ENCODE peak calls at places on chromosomes 7 and 10, in five cellular contexts. Z is effector memory CD4-positive, alpha-beta T cell; B is IMR-90; U is sigmoid colon; W is GM23248. O is an unnamed sample. For H3K9me3, the result is how much of the 10 kb centered on the place peaks cover.

GRCh38 chr10:67788028-67788886 is 49.7 kb downstream of the DNAJC12 start:
- DNase-seq in W (peak), B (no peak), Z (peak), U (no peak), O (peak)

GRCh38 chr10:89793649-89794254 is 92.4 kb downstream of the KIF20B start:
- DNase-seq in Z (peak), U (no peak), B (peak), W (peak), O (no peak)

GRCh38 chr7:130734525-130735272 is 692 bp upstream of the KLF14 start:
- DNase-seq in B (peak), Z (no peak), W (no peak), U (no peak), O (no peak)

GRCh38 chr10:776772-777171 is 87.3 kb upstream of the DIP2C start:
- DNase-seq in U (no peak), B (no peak), Z (no peak), W (no peak), O (peak)

GRCh38 chr7:94969434-94970084 is 62.2 kb downstream of the PPP1R9A start:
- DNase-seq in W (no peak), Z (no peak), U (no peak), B (no peak), O (no peak)

GRCh38 chr7:67398916-67399315 is 402.3 kb downstream of the TYW1 start:
- DNase-seq in W (no peak), U (no peak), Z (no peak), B (no peak), O (no peak)

GRCh38 chr7:10724449-10724848 is 249.2 kb upstream of the PHF14 start:
- DNase-seq in W (no peak), B (no peak), U (no peak), Z (no peak), O (no peak)

GRCh38 chr7:2781636-2782035 is 62.5 kb downstream of the GNA12 start:
- DNase-seq in U (no peak), W (no peak), Z (no peak), B (peak), O (no peak)

GRCh38 chr10:99457808-99458207 is 27.4 kb upstream of the GOT1 start:
- DNase-seq in B (peak), W (peak), Z (no peak), U (no peak), O (no peak)

GRCh38 chr7:134421998-134422397 is 36.9 kb downstream of the AKR1B1 start:
- DNase-seq in Z (no peak), W (peak), B (no peak), U (no peak), O (no peak)

GRCh38 chr10:109987413-109987812 is 20.4 kb upstream of the ADD3 start:
- DNase-seq in Z (no peak), B (peak), W (peak), U (no peak), O (no peak)

GRCh38 chr10:53010362-53010907 is 237.9 kb upstream of the MBL2 start:
- DNase-seq in B (no peak), W (no peak), Z (no peak), U (no peak), O (no peak)

GRCh38 chr7:119694506-119694905 is 578.5 kb upstream of the KCND2 start:
- DNase-seq in W (no peak), U (no peak), B (no peak), Z (no peak), O (no peak)

DNA sequence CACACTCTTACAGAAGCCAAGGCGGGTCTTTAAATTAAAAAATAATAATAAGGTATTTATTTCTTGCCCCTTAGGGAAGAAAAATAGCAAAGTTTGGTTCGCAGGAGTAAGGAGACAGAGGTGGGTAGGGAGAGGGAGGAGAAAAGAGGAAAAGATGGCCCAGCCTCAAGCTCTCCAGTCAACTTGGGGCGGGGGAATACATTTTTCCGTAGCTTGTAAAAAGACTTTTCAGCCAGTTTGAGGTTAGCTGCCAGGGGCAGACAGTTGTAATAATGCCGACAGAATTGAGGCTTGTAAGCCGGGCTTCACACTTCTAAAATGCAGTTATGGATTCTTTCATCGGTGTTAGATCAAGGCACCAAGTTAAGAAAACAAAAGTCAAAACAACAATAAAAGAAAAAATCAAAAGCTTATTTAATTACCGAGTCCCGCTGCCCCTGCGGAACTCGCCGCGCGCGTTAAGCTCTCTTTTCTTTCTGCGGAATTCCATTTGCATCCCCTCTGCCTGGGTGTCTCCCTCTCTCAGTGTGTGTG is 489 bp upstream of the EVX1 start:
- DNase-seq in B (no peak), U (no peak), Z (no peak), W (no peak), O (no peak)
- H3K4me3 ChIP-seq in B (no peak), U (peak), Z (no peak), W (peak), O (no peak)

GRCh38 chr7:65404020-65404419 is 30.4 kb downstream of the ZNF92 start:
- DNase-seq in U (no peak), Z (no peak), W (no peak), B (no peak), O (no peak)
- H3K9me3 ChIP-seq in U (under half), Z (under half), W (under half), B (under half), O (under half)

DNA sequence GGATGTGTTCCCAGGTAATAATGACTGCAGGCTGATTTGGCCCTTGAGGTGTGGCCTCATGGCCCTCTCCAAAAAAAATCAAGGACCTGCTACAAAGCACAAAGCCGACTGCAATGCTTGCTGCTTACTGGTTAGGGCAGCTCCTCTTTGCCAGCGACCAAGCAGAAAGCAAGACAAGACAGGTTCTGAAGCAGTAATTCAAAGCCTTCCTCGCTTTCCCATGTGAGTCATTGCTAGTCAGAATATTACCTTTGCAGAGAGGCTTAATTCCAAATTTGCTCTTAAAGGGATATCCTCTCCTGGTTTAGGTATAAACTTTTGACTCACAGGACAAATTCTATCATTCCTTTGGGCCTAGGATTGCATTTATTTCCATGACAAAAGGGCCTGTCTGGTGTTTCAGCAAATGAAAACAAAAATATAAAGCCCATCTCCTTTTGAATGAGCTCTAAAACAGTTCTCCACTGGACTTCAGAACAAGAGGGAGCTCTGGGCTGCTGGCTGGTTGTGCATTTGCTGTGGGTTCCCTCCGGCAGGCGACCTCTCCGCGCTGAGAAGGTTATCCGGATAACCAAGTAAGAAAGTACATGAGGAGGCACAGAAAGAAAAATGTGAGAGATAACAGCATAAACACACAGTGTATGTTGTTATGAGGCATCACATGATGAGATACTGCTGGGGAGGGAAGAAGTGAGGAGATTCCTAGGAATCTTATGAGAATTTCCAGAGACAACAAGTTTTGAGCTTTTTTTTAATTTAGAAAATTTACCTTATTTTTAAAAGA is 90.8 kb downstream of the EGFR start:
- DNase-seq in U (no peak), Z (no peak), W (peak), B (peak), O (no peak)
- H3K4me3 ChIP-seq in U (no peak), Z (no peak), W (no peak), B (no peak), O (no peak)

DNA sequence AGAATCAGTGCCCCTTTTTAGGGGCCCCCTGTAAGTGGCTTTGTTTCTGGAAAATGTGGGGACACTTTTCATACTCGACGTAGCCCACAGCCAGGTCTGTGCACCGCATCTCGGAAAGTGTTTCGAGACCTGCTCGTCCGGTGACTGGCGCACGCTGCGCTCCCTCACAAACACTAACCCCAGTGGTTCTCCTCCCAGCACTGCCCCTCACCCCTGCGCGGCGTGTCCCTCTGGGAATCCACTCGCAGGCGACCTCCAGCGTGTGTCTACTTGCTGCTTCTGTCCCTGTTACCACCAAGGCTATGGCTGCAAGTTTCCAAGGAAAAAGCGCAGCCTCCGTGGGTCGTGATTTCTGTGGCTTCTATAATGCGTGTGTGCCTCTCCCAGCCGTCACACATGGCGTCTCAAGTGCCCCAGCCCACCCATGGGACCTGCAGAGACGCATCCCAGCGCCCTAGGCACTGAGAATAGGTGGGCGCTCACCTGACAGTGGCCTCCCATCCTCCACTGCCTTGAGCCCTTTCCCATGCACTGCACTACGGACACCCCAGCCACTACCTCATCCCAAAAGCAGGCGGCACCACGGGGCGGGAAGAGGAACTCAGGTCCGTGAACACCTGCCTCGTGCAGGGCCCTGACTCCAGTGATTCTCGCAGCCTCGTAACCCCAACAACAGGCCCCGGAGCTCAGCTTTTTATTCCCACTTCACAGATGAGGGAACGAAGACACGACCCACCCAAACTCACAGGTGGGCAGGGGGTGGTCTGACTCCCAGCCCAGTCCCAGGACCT is 49.3 kb downstream of the PTPRN2 start:
- DNase-seq in W (no peak), U (no peak), Z (no peak), B (no peak), O (no peak)
- H3K9me3 ChIP-seq in W (under half), U (under half), Z (under half), B (under half), O (under half)

GRCh38 chr7:20786049-20786412 is 655 bp downstream of the SP8 start:
- DNase-seq in B (no peak), W (no peak), Z (no peak), U (no peak), O (no peak)
- H3K4me3 ChIP-seq in B (peak), W (peak), Z (peak), U (peak), O (no peak)

GRCh38 chr7:70574970-70575799 is 556.8 kb upstream of the GALNT17 start:
- DNase-seq in B (no peak), Z (no peak), U (no peak), W (peak), O (no peak)

GRCh38 chr7:70582921-70583895 is 548.7 kb upstream of the GALNT17 start:
- DNase-seq in W (no peak), B (no peak), U (no peak), Z (no peak), O (no peak)

GRCh38 chr7:70580161-70580560 is 551.8 kb upstream of the GALNT17 start:
- DNase-seq in B (no peak), W (no peak), U (no peak), Z (no peak), O (no peak)

GRCh38 chr7:70578131-70578530 is 553.8 kb upstream of the GALNT17 start:
- DNase-seq in Z (no peak), W (no peak), B (no peak), U (no peak), O (no peak)

GRCh38 chr7:70579397-70580097 is 552.4 kb upstream of the GALNT17 start:
- DNase-seq in W (no peak), Z (no peak), U (no peak), B (no peak), O (no peak)
- H3K9me3 ChIP-seq in W (under half), Z (under half), U (under half), B (under half), O (under half)

O was measured in aorta.